ENCODE peak calls at places on chromosome 5, in seven cellular contexts. U is GM23248; Y is psoas muscle; A is brain microvascular endothelial cell; Z is suprapubic skin; T is CD8-positive, alpha-beta memory T cell; O is endodermal cell. S is an unnamed sample. For H3K36me3, the result is how much of the 10 kb centered on the place peaks cover.

GRCh38 chr5:62296998-62297397 is 9.0 kb upstream of the KIF2A start:
- DNase-seq in Y (no peak), T (peak), A (no peak), U (no peak), Z (no peak), O (no peak), S (no peak)

GRCh38 chr5:131541766-131542165 is 93.3 kb downstream of the RAPGEF6 start:
- DNase-seq in A (no peak), O (no peak), Z (no peak), T (no peak), Y (no peak), U (peak), S (no peak)

GRCh38 chr5:80192507-80193241 is 63.2 kb downstream of the SERINC5 start:
- DNase-seq in U (peak), Z (no peak), O (peak), Y (peak), T (peak), A (peak), S (no peak)

GRCh38 chr5:17069995-17070405 is 133.9 kb upstream of the MYO10 start:
- DNase-seq in Y (no peak), A (no peak), Z (no peak), U (no peak), O (no peak), T (no peak), S (no peak)

GRCh38 chr5:144794922-144795321 is 624.2 kb downstream of the KCTD16 start:
- DNase-seq in T (no peak), Z (no peak), Y (no peak), O (no peak), A (peak), U (peak), S (no peak)

GRCh38 chr5:15463231-15463630 is 36.7 kb upstream of the FBXL7 start:
- DNase-seq in Z (no peak), Y (no peak), T (no peak), A (peak), O (peak), U (peak), S (no peak)

GRCh38 chr5:169147542-169147941 is 153.4 kb downstream of the SLIT3 start:
- DNase-seq in U (no peak), Y (no peak), A (no peak), O (no peak), Z (no peak), T (no peak), S (no peak)

GRCh38 chr5:34751807-34752736 is 86.9 kb upstream of the TTC23L start:
- DNase-seq in U (peak), Z (no peak), T (no peak), O (no peak), Y (peak), A (no peak), S (no peak)

GRCh38 chr5:5885782-5886181 is 463.3 kb downstream of the ICE1 start:
- DNase-seq in O (no peak), Z (no peak), A (no peak), T (no peak), U (no peak), Y (no peak), S (no peak)

GRCh38 chr5:77816686-77817085 is 40.5 kb upstream of the TBCA start:
- DNase-seq in A (no peak), O (no peak), Y (no peak), U (no peak), Z (no peak), T (no peak), S (no peak)

GRCh38 chr5:103755974-103756373 is 193.4 kb upstream of the NUDT12 start:
- DNase-seq in O (no peak), T (no peak), A (no peak), Z (no peak), U (no peak), Y (no peak), S (no peak)

GRCh38 chr5:128695791-128696520 is 157.9 kb upstream of the FBN2 start:
- DNase-seq in Y (no peak), Z (no peak), T (no peak), O (peak), A (no peak), U (peak), S (no peak)

GRCh38 chr5:60886158-60886557 is 42.1 kb upstream of the ELOVL7 start:
- DNase-seq in Z (no peak), O (no peak), U (no peak), T (no peak), Y (no peak), A (no peak), S (no peak)

GRCh38 chr5:153352685-153353219 is 137.7 kb upstream of the GRIA1 start:
- DNase-seq in T (no peak), O (no peak), U (peak), Z (no peak), Y (no peak), A (no peak), S (peak)

GRCh38 chr5:126446498-126447224 is 23.5 kb downstream of the GRAMD2B start:
- DNase-seq in U (peak), A (peak), Y (no peak), O (no peak), T (no peak), Z (no peak), S (peak)

GRCh38 chr5:142769251-142769792 is 855 bp upstream of the ARHGAP26 start:
- DNase-seq in O (peak), Y (no peak), Z (no peak), U (peak), A (peak), T (no peak), S (no peak)

GRCh38 chr5:102296229-102296817 is at the start of gene SLCO4C1:
- DNase-seq in Y (peak), U (peak), T (peak), O (peak), A (peak), Z (no peak), S (peak)

GRCh38 chr5:138611295-138612220 is 36.4 kb upstream of the HSPA9 start:
- DNase-seq in O (peak), U (peak), Y (no peak), T (no peak), Z (peak), A (no peak), S (peak)

GRCh38 chr5:88671408-88671807 is 211.6 kb downstream of the MEF2C start:
- DNase-seq in T (no peak), Z (no peak), U (no peak), O (no peak), Y (no peak), A (no peak), S (no peak)
- H3K4me3 ChIP-seq in T (no peak), Z (no peak), U (no peak), O (peak), Y (no peak), A (peak), S (no peak)

GRCh38 chr5:149594206-149594895 is 13.1 kb downstream of the ARHGEF37 start:
- DNase-seq in T (no peak), A (no peak), O (peak), U (no peak), Y (no peak), Z (no peak), S (no peak)
- H3K27ac ChIP-seq in T (no peak), A (no peak), O (no peak), U (no peak), Y (no peak), Z (peak), S (no peak)

DNA sequence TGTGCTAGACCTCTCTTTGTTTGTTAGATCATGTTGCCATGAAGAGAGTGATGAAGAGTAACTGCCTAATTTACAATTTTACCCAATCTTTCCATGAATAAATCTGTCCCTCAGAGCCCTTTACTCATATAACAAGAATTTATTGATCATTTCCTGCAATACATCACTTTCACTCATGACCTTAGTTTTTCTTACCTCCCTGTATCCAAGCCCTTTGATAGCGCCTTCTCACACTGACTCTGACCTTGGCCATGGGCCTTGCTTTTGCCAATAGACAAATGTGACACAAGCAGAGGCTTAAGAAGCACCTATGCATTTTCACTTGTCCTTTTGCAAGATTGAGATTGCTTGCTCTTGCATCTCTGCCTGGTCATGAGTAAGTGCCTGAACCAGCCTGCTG is 288.1 kb downstream of the NNT start:
- DNase-seq in O (no peak), A (no peak), Y (no peak), T (no peak), Z (no peak), U (no peak), S (no peak)
- H3K36me3 ChIP-seq in O (under half), A (under half), Y (under half), T (under half), Z (under half), U (under half), S (under half)

DNA sequence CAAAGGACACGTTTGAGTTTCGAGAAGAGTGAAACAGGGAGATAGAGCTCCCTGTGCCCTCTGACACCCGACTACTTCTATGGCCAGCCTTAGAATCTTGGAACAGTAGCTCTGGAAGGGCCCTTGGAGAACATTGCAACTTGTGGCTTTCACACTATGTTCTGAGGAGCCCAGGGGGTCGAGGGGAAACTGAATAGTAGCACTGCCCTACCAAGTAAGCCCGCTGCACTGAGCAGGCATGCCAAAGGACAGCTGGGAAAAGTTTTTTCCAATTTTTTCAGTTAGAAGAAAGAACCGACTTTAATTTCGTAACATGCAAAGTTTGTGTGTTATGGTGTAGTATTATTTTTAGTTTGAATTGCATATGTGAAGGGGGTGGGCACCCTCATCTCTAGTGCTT is 10.9 kb downstream of the SMIM3 start:
- DNase-seq in Y (no peak), A (peak), O (peak), T (no peak), Z (no peak), U (no peak), S (no peak)
- H3K4me3 ChIP-seq in Y (no peak), A (no peak), O (no peak), T (no peak), Z (no peak), U (peak), S (no peak)

DNA sequence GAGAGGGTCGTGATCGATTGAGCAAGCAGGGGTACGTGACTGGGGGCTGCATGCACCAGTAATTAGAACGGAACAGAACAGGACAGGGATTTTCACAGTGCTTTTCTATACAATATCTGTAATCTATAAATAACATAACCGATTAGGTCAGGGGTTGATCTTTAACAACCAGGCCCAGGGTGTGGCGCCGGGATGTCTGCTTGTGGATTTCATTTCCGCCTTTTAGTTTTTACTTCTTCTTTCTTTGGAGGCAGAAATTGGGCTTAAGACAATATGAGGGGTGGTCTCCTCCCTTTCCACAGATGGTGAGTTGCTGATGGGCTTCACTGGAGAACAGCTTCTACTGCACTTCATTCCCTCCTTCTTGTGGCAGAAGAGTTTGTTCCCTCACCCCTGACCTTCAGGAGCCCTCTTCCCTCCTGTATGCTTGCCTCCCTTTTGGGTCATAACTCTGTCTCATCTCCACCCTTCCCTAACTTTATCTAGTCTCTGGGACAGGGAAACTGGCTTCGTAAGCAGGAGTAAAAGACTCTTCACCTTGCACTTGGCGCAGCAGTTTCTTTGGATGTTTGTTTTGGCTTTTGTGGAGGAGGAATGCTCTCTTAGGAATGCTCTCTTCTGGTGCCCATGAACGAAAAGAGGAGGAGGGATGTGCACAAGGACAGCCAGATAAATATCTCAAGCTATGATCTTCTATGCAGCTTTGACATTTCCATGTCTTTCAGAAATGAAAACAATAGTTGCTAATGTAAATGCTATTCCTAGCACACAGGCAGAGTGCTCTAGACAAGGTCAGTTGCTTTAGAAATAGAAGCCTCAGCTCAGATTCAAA is 139.8 kb upstream of the RPS23 start:
- DNase-seq in Z (no peak), A (peak), O (no peak), T (no peak), U (peak), Y (no peak), S (no peak)
- H3K27ac ChIP-seq in Z (no peak), A (peak), O (no peak), T (peak), U (no peak), Y (no peak), S (no peak)

DNA sequence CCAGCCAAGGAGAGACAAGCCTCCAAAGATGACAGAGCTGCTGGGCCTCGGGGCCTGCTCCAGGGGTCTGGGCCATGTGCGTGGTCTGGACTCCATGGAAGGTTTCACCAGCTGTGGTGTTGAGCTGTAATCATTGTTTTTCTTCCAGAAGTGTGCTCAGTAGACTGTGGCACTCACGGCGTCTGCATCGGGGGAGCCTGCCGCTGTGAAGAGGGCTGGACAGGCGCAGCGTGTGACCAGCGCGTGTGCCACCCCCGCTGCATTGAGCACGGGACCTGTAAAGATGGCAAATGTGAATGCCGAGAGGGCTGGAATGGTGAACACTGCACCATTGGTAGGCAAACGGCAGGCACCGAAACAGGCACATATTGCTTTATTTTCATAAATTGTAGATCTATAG is 164.8 kb upstream of the WWC1 start:
- DNase-seq in A (no peak), O (no peak), Y (no peak), T (no peak), Z (no peak), U (no peak), S (no peak)
- H3K36me3 ChIP-seq in A (under half), O (under half), Y (under half), T (under half), Z (under half), U (under half), S (under half)

GRCh38 chr5:140857177-140857986 is 1.7 kb downstream of the PCDHA10 start:
- DNase-seq in T (no peak), U (no peak), Z (no peak), Y (no peak), A (no peak), O (peak), S (no peak)
- H3K4me3 ChIP-seq in T (no peak), U (no peak), Z (no peak), Y (no peak), A (no peak), O (no peak), S (no peak)

S was measured in CD4-positive, CD25-positive, alpha-beta regulatory T cell.